ENCODE peak calls at places on chromosomes 12 and 14, in four cellular contexts. T is right lobe of liver, A is HepG2, N is transverse colon. Q is an unnamed sample.

GRCh38 chr12:133080619-133081407 is at the start of gene ZNF140:
- DNase-seq in T (peak), A (peak), N (peak), Q (peak)

GRCh38 chr12:70553391-70553859 is 83.8 kb downstream of the PTPRB start:
- DNase-seq in T (no peak), A (no peak), N (no peak), Q (no peak)

GRCh38 chr14:33309081-33309480 is 370.4 kb downstream of the NPAS3 start:
- DNase-seq in T (no peak), A (no peak), N (no peak), Q (no peak)

GRCh38 chr14:90781344-90781761 is 34.9 kb downstream of the TTC7B start:
- DNase-seq in T (peak), A (no peak), N (no peak), Q (no peak)

GRCh38 chr12:56724660-56724988 is 475 bp downstream of the NACA start:
- DNase-seq in T (no peak), A (no peak), N (no peak), Q (no peak)

GRCh38 chr12:57208946-57209282 is 7.7 kb upstream of the NXPH4 start:
- DNase-seq in T (no peak), A (no peak), N (no peak), Q (no peak)

GRCh38 chr14:104290058-104290667 is 151.8 kb downstream of the KIF26A start:
- DNase-seq in T (peak), A (no peak), N (no peak), Q (no peak)

GRCh38 chr12:57237952-57238853 is 8.7 kb downstream of the SHMT2 start:
- DNase-seq in T (no peak), A (no peak), N (peak), Q (no peak)

GRCh38 chr12:45299132-45299692 is 83.3 kb downstream of the ANO6 start:
- DNase-seq in T (no peak), A (no peak), N (no peak), Q (no peak)

GRCh38 chr12:115932073-115932472 is 345.4 kb downstream of the MED13L start:
- DNase-seq in T (no peak), A (no peak), N (no peak), Q (no peak)

GRCh38 chr12:130104596-130105253 is 57.5 kb upstream of the FZD10 start:
- DNase-seq in T (no peak), A (no peak), N (no peak), Q (no peak)

GRCh38 chr12:6828671-6829531 is 694 bp downstream of the P3H3 start:
- DNase-seq in T (no peak), A (no peak), N (peak), Q (no peak)

GRCh38 chr14:60573943-60574496 is 65.1 kb downstream of the SIX6 start:
- DNase-seq in T (no peak), A (no peak), N (no peak), Q (no peak)

GRCh38 chr14:103123128-103123633 is at the start of gene TNFAIP2:
- DNase-seq in T (peak), A (no peak), N (peak), Q (no peak)
- TF ChIP-seq POLR2A in T (peak), A (no peak), N (peak), Q (peak)

GRCh38 chr14:103142903-103143302 is 19.6 kb downstream of the TNFAIP2 start:
- DNase-seq in T (no peak), A (no peak), N (no peak), Q (no peak)

GRCh38 chr14:103139371-103140016 is 16.2 kb downstream of the TNFAIP2 start:
- DNase-seq in T (no peak), A (no peak), N (no peak), Q (no peak)

GRCh38 chr14:103140316-103141109 is 17.3 kb downstream of the TNFAIP2 start:
- DNase-seq in T (no peak), A (peak), N (no peak), Q (no peak)

GRCh38 chr14:103142031-103142430 is 18.8 kb downstream of the TNFAIP2 start:
- DNase-seq in T (no peak), A (no peak), N (no peak), Q (no peak)

DNA sequence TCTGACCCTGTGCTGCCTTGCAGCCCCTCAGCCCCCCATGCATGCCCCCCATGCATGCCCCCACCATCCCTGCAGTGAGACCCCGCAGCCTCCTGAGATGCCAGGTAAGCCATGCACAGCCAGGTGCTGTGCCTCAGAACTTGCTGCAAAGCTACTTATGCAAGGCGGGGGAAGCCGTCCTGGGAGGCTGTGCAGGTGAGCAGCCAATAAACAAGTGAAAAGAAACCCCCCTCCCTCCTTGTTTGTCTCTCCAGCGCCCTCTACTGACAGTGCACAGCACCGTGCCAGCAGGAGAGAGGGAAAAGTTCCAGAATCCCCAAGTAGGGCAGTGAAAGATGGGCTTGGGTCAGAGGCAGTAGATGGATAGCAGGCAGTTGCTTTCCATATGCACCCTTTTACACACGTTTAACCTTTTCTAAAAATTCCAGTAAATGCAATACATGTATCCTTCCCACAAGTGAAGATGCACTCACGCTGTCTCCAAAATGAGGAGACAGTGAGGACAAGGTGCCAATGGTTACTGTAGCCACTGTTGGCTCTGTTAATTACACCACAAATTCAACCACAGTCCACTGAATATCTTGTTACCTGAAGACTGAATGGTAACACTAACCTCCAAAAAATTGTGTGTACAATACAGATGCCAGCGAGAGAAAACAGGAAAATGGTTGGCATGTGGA is 18.0 kb downstream of the TNFAIP2 start:
- DNase-seq in T (no peak), A (peak), N (peak), Q (no peak)
- TF ChIP-seq CTCF in T (peak), A (peak), N (peak), Q (peak)

GRCh38 chr14:92513204-92513965 is at the start of gene RIN3:
- DNase-seq in T (peak), A (peak), N (peak), Q (no peak)
- TF ChIP-seq POLR2A in T (peak), A (peak), N (peak), Q (no peak)

GRCh38 chr12:30756074-30756473 is 1.3 kb upstream of the CAPRIN2 start:
- DNase-seq in T (peak), A (peak), N (no peak), Q (no peak)

GRCh38 chr12:30753761-30754382 is 879 bp downstream of the CAPRIN2 start:
- DNase-seq in T (no peak), A (no peak), N (no peak), Q (no peak)

GRCh38 chr12:30755395-30755762 is 628 bp upstream of the CAPRIN2 start:
- DNase-seq in T (no peak), A (no peak), N (no peak), Q (no peak)

GRCh38 chr12:30754383-30754749 is 385 bp downstream of the CAPRIN2 start:
- DNase-seq in T (no peak), A (no peak), N (no peak), Q (no peak)

DNA sequence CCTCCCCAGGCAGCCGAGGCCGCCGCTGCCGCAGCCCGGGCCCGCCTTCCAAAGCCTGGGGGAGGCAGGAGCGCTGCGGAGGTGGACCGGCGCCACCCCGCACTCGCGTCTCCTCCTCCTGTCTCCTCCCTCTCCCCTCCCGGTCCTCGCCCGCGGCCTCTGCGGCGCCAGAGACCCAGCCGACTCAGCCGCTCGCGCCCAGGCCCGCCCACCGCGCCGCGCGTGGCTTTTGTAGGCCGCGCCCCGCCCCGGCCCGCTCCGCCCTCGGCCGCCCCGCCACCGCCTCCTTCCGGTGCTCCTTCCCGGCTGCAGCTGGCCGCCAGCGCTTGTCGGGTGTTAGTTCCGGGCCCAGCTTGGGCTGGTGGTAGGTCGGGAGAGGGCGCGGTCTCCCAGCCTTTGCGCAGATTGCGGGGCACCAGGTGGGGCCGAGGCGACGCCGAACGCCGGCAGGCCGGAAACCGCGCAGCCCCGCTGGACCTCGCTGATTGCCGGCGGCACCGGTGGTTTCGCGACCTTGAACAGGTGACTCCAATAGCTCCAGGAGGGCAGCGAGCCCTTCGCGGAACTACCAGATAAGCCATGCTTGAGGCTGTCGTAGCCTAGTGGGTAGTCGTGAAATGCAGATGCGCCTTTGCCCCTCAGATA is at the start of gene CAPRIN2:
- DNase-seq in T (peak), A (peak), N (peak), Q (peak)
- TF ChIP-seq CTCF in T (peak), A (peak), N (peak), Q (peak)

DNA sequence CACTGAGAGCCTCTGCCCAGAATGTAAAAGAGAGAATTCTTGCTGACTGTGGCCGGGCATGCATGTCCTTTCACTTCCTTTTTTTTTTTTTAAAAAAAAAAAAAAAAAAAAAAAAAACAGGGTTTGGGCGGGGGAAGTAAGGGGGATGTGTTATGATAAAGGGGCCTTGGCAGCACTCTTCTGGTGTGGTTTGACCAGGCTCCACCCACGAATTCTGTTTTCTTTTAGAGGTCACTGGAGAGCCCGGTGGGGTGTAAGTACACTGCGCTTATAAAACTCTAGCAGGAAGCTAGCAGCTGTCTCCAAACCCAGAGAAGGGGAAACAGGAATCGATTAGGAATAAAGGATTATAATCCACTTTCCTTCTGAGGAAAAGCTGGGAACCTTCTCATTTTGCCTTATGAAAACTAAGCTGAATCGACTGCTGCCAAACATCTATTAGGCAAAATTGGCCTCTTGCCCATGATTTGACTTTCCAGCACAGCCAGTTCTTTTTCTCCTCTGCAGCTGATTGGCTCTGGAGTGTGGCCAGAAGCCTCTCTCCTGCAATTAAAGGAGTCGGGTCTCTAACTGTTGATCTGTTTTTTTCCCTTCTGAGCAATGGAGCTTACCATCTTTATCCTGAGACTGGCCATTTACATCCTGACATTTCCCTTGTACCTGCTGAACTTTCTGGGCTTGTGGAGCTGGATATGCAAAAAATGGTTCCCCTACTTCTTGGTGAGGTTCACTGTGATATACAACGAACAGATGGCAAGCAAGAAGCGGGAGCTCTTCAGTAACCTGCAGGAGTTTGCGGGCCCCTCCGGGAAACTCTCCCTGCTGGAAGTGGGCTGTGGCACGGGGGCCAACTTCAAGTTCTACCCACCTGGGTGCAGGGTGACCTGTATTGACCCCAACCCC is 27.7 kb upstream of the HIGD1C start:
- DNase-seq in T (peak), A (peak), N (peak), Q (peak)
- TF ChIP-seq POLR2A in T (peak), A (peak), N (peak), Q (no peak)

GRCh38 chr12:63752283-63752682 is 27.4 kb upstream of the RXYLT1 start:
- DNase-seq in T (no peak), A (no peak), N (no peak), Q (no peak)

GRCh38 chr12:63753743-63754142 is 26.0 kb upstream of the RXYLT1 start:
- DNase-seq in T (no peak), A (no peak), N (no peak), Q (no peak)
- TF ChIP-seq CTCF in T (no peak), A (no peak), N (no peak), Q (no peak)